ENCODE peak calls at places on chromosome 4, in four cellular contexts. C is activated T-cell treated with anti-CD3 and anti-CD28 coated beads for 24 hours, X is NCI-H1092 treated with DMSO at 0.1 percent for 48 hours, V is nephron progenitor cell. O is an unnamed sample.

GRCh38 chr4:184649971-184650855 is 675 bp downstream of the PRIMPOL start:
- DNase-seq in C (no peak), X (peak; percentile 57), V (peak; percentile 24), O (no peak)

GRCh38 chr4:148015058-148015457 is 283.2 kb downstream of the ARHGAP10 start:
- DNase-seq in C (no peak), X (no peak), V (no peak), O (no peak)

GRCh38 chr4:102684605-102685052 is 76.1 kb downstream of the MANBA start:
- DNase-seq in C (no peak), X (no peak), V (no peak), O (no peak)

GRCh38 chr4:60134106-60134505 is 1066.0 kb upstream of the ADGRL3 start:
- DNase-seq in C (no peak), X (no peak), V (no peak), O (no peak)

GRCh38 chr4:70902577-70903281 is 560 bp downstream of the MOB1B start:
- DNase-seq in C (no peak), X (peak; percentile 22), V (no peak), O (peak; percentile 23)

GRCh38 chr4:150280081-150280950 is 202.1 kb downstream of the DCLK2 start:
- DNase-seq in C (no peak), X (no peak), V (no peak), O (no peak)

GRCh38 chr4:25884040-25884788 is 21.4 kb upstream of the SEL1L3 start:
- DNase-seq in C (no peak), X (no peak), V (no peak), O (no peak)

GRCh38 chr4:17726911-17727310 is 54.5 kb downstream of the FAM184B start:
- DNase-seq in C (no peak), X (no peak), V (no peak), O (no peak)

GRCh38 chr4:103443324-103443723 is 245.2 kb upstream of the CENPE start:
- DNase-seq in C (no peak), X (no peak), V (no peak), O (no peak)

GRCh38 chr4:109303141-109303499 is 662 bp upstream of the COL25A1 start:
- DNase-seq in C (no peak), X (no peak), V (no peak), O (no peak)

GRCh38 chr4:164748375-164748774 is 5.6 kb upstream of the SMIM31 start:
- DNase-seq in C (no peak), X (no peak), V (no peak), O (no peak)

O was measured in mucosa of gallbladder.